ENCODE peak calls at places on chromosomes 11 and 22, in seven cellular contexts. One of them, this sample, is unnamed.
A peak's percentile ranks its signal among the peaks of the same experiment; 100 is the strongest.

GRCh38 chr11:47425611-47426010 is 628 bp downstream of the PSMC3 start:
- DNase-seq in AG04450: no peak
- DNase-seq in PC-3: no peak
- DNase-seq in CD4-positive, alpha-beta T cell: no peak
- DNase-seq in GM20000: no peak
- DNase-seq in colonic mucosa: no peak
- DNase-seq in Calu3: no peak
- DNase-seq in this sample: no peak

GRCh38 chr11:125887373-125888324 is at the start of gene HYLS1:
- DNase-seq in colonic mucosa: peak; percentile 93
- DNase-seq in Calu3: peak; percentile 81
- DNase-seq in CD4-positive, alpha-beta T cell: peak; percentile 90
- DNase-seq in GM20000: peak; percentile 93
- DNase-seq in AG04450: peak; percentile 92
- DNase-seq in PC-3: peak; percentile 99
- DNase-seq in this sample: peak; percentile 78

GRCh38 chr11:93921695-93922468 is 71.5 kb upstream of the VSTM5 start:
- DNase-seq in Calu3: peak; percentile 59
- DNase-seq in colonic mucosa: peak; percentile 48
- DNase-seq in PC-3: peak; percentile 92
- DNase-seq in GM20000: peak; percentile 52
- DNase-seq in AG04450: peak; percentile 21
- DNase-seq in CD4-positive, alpha-beta T cell: no peak
- DNase-seq in this sample: peak; percentile 49

GRCh38 chr11:85318573-85318972 is 308.6 kb downstream of the DLG2 start:
- DNase-seq in PC-3: no peak
- DNase-seq in CD4-positive, alpha-beta T cell: no peak
- DNase-seq in GM20000: no peak
- DNase-seq in Calu3: no peak
- DNase-seq in AG04450: no peak
- DNase-seq in colonic mucosa: no peak
- DNase-seq in this sample: no peak

GRCh38 chr11:129995163-129995562 is 7.5 kb downstream of the PRDM10 start:
- DNase-seq in Calu3: no peak
- DNase-seq in GM20000: no peak
- DNase-seq in PC-3: no peak
- DNase-seq in colonic mucosa: no peak
- DNase-seq in AG04450: no peak
- DNase-seq in CD4-positive, alpha-beta T cell: no peak
- DNase-seq in this sample: no peak

GRCh38 chr11:61836193-61836592 is 8.1 kb downstream of the FADS2 start:
- DNase-seq in CD4-positive, alpha-beta T cell: no peak
- DNase-seq in GM20000: no peak
- DNase-seq in colonic mucosa: no peak
- DNase-seq in Calu3: no peak
- DNase-seq in AG04450: no peak
- DNase-seq in PC-3: no peak
- DNase-seq in this sample: no peak

GRCh38 chr11:61489833-61490585 is 18.5 kb upstream of the LRRC10B start:
- DNase-seq in colonic mucosa: no peak
- DNase-seq in Calu3: no peak
- DNase-seq in PC-3: peak; percentile 25
- DNase-seq in CD4-positive, alpha-beta T cell: no peak
- DNase-seq in GM20000: no peak
- DNase-seq in AG04450: no peak
- DNase-seq in this sample: peak; percentile 59

GRCh38 chr11:76801736-76802135 is 18.6 kb downstream of the TSKU start:
- DNase-seq in colonic mucosa: peak; percentile 11
- DNase-seq in Calu3: no peak
- DNase-seq in CD4-positive, alpha-beta T cell: no peak
- DNase-seq in GM20000: no peak
- DNase-seq in AG04450: no peak
- DNase-seq in PC-3: peak; percentile 19
- DNase-seq in this sample: no peak

GRCh38 chr11:62461740-62462522 is 43.1 kb downstream of the SCGB1A1 start:
- DNase-seq in PC-3: peak; percentile 88
- DNase-seq in GM20000: no peak
- DNase-seq in colonic mucosa: no peak
- DNase-seq in Calu3: no peak
- DNase-seq in CD4-positive, alpha-beta T cell: no peak
- DNase-seq in AG04450: no peak
- DNase-seq in this sample: no peak

GRCh38 chr11:72429626-72430025 is 4.7 kb downstream of the CLPB start:
- DNase-seq in AG04450: no peak
- DNase-seq in GM20000: no peak
- DNase-seq in PC-3: no peak
- DNase-seq in CD4-positive, alpha-beta T cell: no peak
- DNase-seq in Calu3: no peak
- DNase-seq in colonic mucosa: no peak
- DNase-seq in this sample: no peak

GRCh38 chr11:128156486-128156885 is 430.9 kb downstream of the ETS1 start:
- DNase-seq in Calu3: no peak
- DNase-seq in AG04450: no peak
- DNase-seq in GM20000: no peak
- DNase-seq in CD4-positive, alpha-beta T cell: no peak
- DNase-seq in PC-3: peak; percentile 62
- DNase-seq in colonic mucosa: no peak
- DNase-seq in this sample: no peak

GRCh38 chr22:37101311-37102063 is 8.0 kb downstream of the TMPRSS6 start:
- DNase-seq in AG04450: no peak
- DNase-seq in Calu3: no peak
- DNase-seq in PC-3: no peak
- DNase-seq in colonic mucosa: peak; percentile 46
- DNase-seq in CD4-positive, alpha-beta T cell: no peak
- DNase-seq in GM20000: no peak
- DNase-seq in this sample: no peak

GRCh38 chr11:75600356-75600755 is 38.3 kb downstream of the SERPINH1 start:
- DNase-seq in Calu3: no peak
- DNase-seq in PC-3: no peak
- DNase-seq in colonic mucosa: no peak
- DNase-seq in GM20000: no peak
- DNase-seq in AG04450: no peak
- DNase-seq in CD4-positive, alpha-beta T cell: no peak
- DNase-seq in this sample: no peak

GRCh38 chr11:109133159-109133558 is 288.8 kb upstream of the C11orf87 start:
- DNase-seq in GM20000: no peak
- DNase-seq in CD4-positive, alpha-beta T cell: no peak
- DNase-seq in AG04450: no peak
- DNase-seq in colonic mucosa: no peak
- DNase-seq in PC-3: no peak
- DNase-seq in Calu3: no peak
- DNase-seq in this sample: no peak

GRCh38 chr11:84136926-84137325 is 850.8 kb upstream of the CCDC90B start:
- DNase-seq in PC-3: no peak
- DNase-seq in colonic mucosa: no peak
- DNase-seq in CD4-positive, alpha-beta T cell: no peak
- DNase-seq in Calu3: no peak
- DNase-seq in GM20000: no peak
- DNase-seq in AG04450: no peak
- DNase-seq in this sample: no peak

GRCh38 chr11:130418210-130418609 is 10.2 kb downstream of the ADAMTS8 start:
- DNase-seq in GM20000: no peak
- DNase-seq in AG04450: no peak
- DNase-seq in CD4-positive, alpha-beta T cell: no peak
- DNase-seq in colonic mucosa: no peak
- DNase-seq in Calu3: no peak
- DNase-seq in PC-3: no peak
- DNase-seq in this sample: no peak

GRCh38 chr11:119505861-119506260 is 82.9 kb upstream of the THY1 start:
- DNase-seq in PC-3: no peak
- DNase-seq in CD4-positive, alpha-beta T cell: no peak
- DNase-seq in Calu3: no peak
- DNase-seq in colonic mucosa: no peak
- DNase-seq in AG04450: no peak
- DNase-seq in GM20000: no peak
- DNase-seq in this sample: no peak

GRCh38 chr11:30015725-30016449 is 943 bp downstream of the KCNA4 start:
- DNase-seq in PC-3: no peak
- DNase-seq in AG04450: no peak
- DNase-seq in GM20000: peak; percentile 19
- DNase-seq in colonic mucosa: no peak
- DNase-seq in Calu3: no peak
- DNase-seq in CD4-positive, alpha-beta T cell: no peak
- DNase-seq in this sample: no peak

GRCh38 chr22:44531487-44531886 is 33.5 kb upstream of the RTL6 start:
- DNase-seq in GM20000: no peak
- DNase-seq in colonic mucosa: no peak
- DNase-seq in AG04450: no peak
- DNase-seq in PC-3: no peak
- DNase-seq in CD4-positive, alpha-beta T cell: no peak
- DNase-seq in Calu3: no peak
- DNase-seq in this sample: no peak

GRCh38 chr11:130371004-130371590 is 56.4 kb upstream of the ZBTB44 start:
- DNase-seq in CD4-positive, alpha-beta T cell: no peak
- DNase-seq in colonic mucosa: no peak
- DNase-seq in GM20000: peak; percentile 27
- DNase-seq in Calu3: no peak
- DNase-seq in PC-3: peak; percentile 39
- DNase-seq in AG04450: no peak
- DNase-seq in this sample: no peak

DNA sequence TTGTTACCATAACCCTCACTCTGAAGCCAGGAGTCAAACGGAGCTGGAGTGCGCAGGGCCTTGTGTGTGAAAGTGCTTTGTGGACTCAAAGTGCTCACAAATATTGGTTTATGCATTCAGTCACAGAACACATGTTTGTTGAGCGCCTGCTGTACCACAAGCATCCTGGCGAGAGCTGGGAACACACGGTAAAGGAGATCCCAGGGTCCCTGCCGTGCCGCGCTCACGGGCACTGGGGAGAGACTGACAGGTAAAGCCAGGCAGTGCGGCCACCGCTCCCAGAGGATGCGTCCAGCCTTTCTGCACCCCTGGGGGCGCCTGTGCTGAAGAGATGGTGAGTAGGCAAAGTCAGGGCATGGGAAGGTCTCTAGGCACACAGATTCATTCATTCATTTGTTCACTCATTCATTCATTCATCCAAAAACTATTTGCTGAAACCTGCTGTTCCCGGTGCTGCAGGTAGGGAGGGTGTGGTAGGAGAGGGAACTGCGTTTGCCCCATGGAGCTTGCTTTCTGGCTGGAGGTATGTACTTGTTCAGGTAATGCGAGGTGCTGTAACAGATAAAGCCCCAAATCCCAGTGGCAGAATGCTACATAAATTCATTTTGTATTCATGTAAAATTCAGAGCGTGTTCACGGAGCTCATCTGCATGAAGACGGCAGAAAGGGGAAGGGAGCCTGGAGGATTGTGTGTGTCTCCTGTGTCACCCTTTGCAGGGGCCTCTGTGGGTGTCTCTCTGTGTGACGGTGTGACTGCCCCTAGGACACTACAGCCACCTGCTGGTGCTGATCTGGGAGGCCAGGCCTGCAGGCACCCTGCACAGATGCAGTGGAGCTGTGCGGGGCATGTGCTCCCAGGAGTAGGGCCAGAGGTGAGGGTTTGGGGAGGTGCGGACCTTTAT is 167.0 kb upstream of the B3GAT1 start:
- DNase-seq in AG04450: no peak
- DNase-seq in Calu3: peak; percentile 22
- DNase-seq in CD4-positive, alpha-beta T cell: no peak
- DNase-seq in GM20000: no peak
- DNase-seq in PC-3: no peak
- DNase-seq in colonic mucosa: no peak
- DNase-seq in this sample: no peak
- TF ChIP-seq CTCF in AG04450: no peak
- TF ChIP-seq CTCF in Calu3: no peak
- TF ChIP-seq CTCF in CD4-positive, alpha-beta T cell: no peak
- TF ChIP-seq CTCF in GM20000: no peak
- TF ChIP-seq CTCF in PC-3: no peak
- TF ChIP-seq CTCF in colonic mucosa: peak; percentile 24
- TF ChIP-seq CTCF in this sample: no peak

DNA sequence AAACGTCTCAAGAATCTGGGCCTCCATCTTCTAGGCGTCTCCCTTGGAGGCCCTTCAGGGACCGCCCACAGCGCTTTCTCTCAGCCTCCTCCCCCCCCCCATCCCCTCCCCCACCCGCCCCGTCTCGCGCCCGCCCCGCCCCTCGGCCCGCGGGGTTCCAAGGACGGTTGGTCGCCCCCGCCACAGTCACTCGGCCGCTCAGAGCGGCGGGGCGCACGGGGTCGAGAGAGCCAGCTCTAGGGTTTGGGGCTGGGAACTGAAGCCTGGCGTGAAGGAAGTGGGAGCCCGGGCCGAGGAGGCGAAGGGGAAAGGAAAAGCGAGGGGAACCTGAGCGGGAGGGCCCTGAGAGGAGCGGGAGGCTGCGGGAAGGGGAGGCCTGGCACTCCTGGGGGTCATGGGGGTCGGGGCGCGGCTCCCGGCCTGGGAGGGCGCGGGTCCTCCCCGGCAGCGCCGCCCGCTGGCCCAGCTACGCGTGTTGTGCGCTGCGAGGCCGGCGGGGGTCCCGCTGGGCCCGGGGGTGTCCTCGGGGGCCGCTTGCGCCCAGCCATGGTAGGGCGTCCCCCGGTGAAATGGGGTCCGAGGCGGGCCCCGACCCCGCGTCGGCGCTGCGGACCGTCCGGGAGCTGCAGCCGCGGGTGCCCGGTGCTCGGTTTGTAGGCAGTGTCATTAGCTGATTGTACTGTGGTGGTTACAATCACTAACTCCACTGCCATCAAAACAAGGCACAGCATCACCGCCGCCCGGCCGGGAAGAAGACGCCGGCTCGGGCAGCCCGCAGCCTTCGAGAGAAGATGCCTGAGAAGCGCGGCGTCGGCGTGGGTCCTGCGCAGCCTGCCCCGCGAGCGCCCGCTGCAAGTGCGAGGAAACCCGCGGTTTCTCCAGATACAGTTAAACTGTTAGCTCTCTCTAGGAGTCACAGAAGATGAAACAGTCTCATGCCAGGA is at the start of gene BTG4:
- DNase-seq in colonic mucosa: no peak
- DNase-seq in GM20000: peak; percentile 51
- DNase-seq in CD4-positive, alpha-beta T cell: no peak
- DNase-seq in PC-3: no peak
- DNase-seq in AG04450: no peak
- DNase-seq in Calu3: peak; percentile 15
- DNase-seq in this sample: peak; percentile 58
- TF ChIP-seq CTCF in colonic mucosa: no peak
- TF ChIP-seq CTCF in GM20000: no peak
- TF ChIP-seq CTCF in CD4-positive, alpha-beta T cell: no peak
- TF ChIP-seq CTCF in PC-3: no peak
- TF ChIP-seq CTCF in AG04450: peak; percentile 1
- TF ChIP-seq CTCF in Calu3: no peak
- TF ChIP-seq CTCF in this sample: no peak

DNA sequence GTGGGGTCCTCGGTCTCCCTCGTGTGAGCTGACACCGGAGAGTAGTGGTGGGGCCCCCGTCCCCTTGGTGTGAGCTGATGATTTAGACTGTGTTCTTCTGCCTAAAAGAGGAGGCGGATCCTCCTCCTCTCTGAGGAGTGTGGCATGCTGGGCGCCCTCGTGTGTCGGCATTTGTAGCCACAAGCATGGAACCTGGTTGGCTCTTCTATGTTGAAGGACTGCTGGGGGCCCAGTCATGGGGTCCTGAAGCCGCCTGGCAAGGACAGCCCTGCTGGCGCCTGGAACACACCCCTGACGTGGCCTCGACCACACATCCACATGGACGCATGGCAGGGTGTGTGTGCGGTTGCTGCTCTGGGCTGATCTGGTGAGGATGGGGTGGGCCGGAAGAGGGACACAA is 50.2 kb downstream of the AP2A2 start:
- DNase-seq in Calu3: no peak
- DNase-seq in PC-3: no peak
- DNase-seq in CD4-positive, alpha-beta T cell: no peak
- DNase-seq in colonic mucosa: no peak
- DNase-seq in AG04450: peak; percentile 4
- DNase-seq in GM20000: no peak
- DNase-seq in this sample: peak; percentile 44
- TF ChIP-seq CTCF in Calu3: no peak
- TF ChIP-seq CTCF in PC-3: peak; percentile 31
- TF ChIP-seq CTCF in CD4-positive, alpha-beta T cell: no peak
- TF ChIP-seq CTCF in colonic mucosa: no peak
- TF ChIP-seq CTCF in AG04450: peak; percentile 46
- TF ChIP-seq CTCF in GM20000: no peak
- TF ChIP-seq CTCF in this sample: no peak

GRCh38 chr11:18013790-18014507 is 1.1 kb upstream of the SERGEF start:
- DNase-seq in AG04450: no peak
- DNase-seq in colonic mucosa: peak; percentile 27
- DNase-seq in CD4-positive, alpha-beta T cell: no peak
- DNase-seq in PC-3: no peak
- DNase-seq in Calu3: no peak
- DNase-seq in GM20000: no peak
- DNase-seq in this sample: peak; percentile 5
- TF ChIP-seq CTCF in AG04450: no peak
- TF ChIP-seq CTCF in colonic mucosa: no peak
- TF ChIP-seq CTCF in CD4-positive, alpha-beta T cell: no peak
- TF ChIP-seq CTCF in PC-3: no peak
- TF ChIP-seq CTCF in Calu3: no peak
- TF ChIP-seq CTCF in GM20000: no peak
- TF ChIP-seq CTCF in this sample: no peak

This sample was measured in nephron progenitor cell.